ENCODE peak calls at places on chromosome 15, in five cellular contexts. F, I, S, L and K are unnamed samples.

GRCh38 chr15:93997071-93997658 is 234.2 kb upstream of the MCTP2 start:
- DNase-seq in F (peak; percentile 23), I (no peak), S (no peak), L (no peak), K (peak; percentile 25)

GRCh38 chr15:77456746-77457618 is 36.3 kb downstream of the HMG20A start:
- DNase-seq in F (no peak), I (no peak), S (no peak), L (no peak), K (no peak)

GRCh38 chr15:41914406-41914805 is 20.6 kb upstream of the SPTBN5 start:
- DNase-seq in F (no peak), I (no peak), S (no peak), L (no peak), K (no peak)

GRCh38 chr15:73225358-73226015 is 143.3 kb downstream of the HCN4 start:
- DNase-seq in F (no peak), I (peak; percentile 89), S (no peak), L (no peak), K (no peak)

GRCh38 chr15:50816191-50816590 is 50.7 kb upstream of the SPPL2A start:
- DNase-seq in F (no peak), I (peak; percentile 82), S (peak; percentile 76), L (no peak), K (no peak)

GRCh38 chr15:57551717-57552677 is 39.7 kb upstream of the MYZAP start:
- DNase-seq in F (peak; percentile 70), I (no peak), S (peak; percentile 78), L (no peak), K (no peak)

GRCh38 chr15:80076321-80077318 is 17.1 kb downstream of the ZFAND6 start:
- DNase-seq in F (no peak), I (peak; percentile 27), S (no peak), L (no peak), K (no peak)

GRCh38 chr15:73822998-73823397 is 50.4 kb upstream of the TBC1D21 start:
- DNase-seq in F (peak; percentile 18), I (no peak), S (no peak), L (no peak), K (no peak)

DNA sequence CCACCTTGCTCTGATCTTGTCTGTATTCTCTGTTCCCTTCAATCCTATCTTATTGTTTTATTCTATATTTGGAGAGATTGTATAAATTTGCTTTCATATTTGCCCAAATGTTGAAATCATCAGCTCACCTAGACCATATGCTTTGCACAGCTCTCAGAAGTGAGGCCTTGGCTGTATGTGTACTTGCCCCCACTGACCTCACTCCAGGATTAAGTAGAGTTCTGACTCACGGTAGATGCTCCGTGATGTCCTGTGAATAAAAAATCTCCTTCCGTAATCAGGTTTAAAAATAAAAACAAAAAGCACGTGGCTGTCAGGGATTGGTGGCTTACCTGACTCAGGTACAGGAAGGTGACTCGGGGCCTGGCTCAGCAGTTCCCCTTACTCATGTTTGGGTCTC is 162.2 kb downstream of the RYR3 start:
- DNase-seq in F (no peak), I (no peak), S (no peak), L (no peak), K (no peak)
- TF ChIP-seq CTCF in F (no peak), I (no peak), S (no peak), L (no peak), K (no peak)

GRCh38 chr15:98002419-98002818 is 41.9 kb downstream of the ARRDC4 start:
- DNase-seq in F (no peak), I (no peak), S (no peak), L (no peak), K (no peak)
- TF ChIP-seq CTCF in F (no peak), I (no peak), S (no peak), L (no peak), K (no peak)

GRCh38 chr15:69222002-69222474 is 61.6 kb downstream of the GLCE start:
- DNase-seq in F (no peak), I (peak; percentile 42), S (no peak), L (no peak), K (no peak)

GRCh38 chr15:69226028-69226355 is 65.6 kb downstream of the GLCE start:
- DNase-seq in F (no peak), I (no peak), S (no peak), L (no peak), K (no peak)

GRCh38 chr15:69223083-69223813 is 62.8 kb downstream of the GLCE start:
- DNase-seq in F (no peak), I (no peak), S (no peak), L (no peak), K (no peak)

GRCh38 chr15:69224383-69224782 is 63.9 kb downstream of the GLCE start:
- DNase-seq in F (no peak), I (peak; percentile 79), S (peak; percentile 26), L (no peak), K (no peak)

DNA sequence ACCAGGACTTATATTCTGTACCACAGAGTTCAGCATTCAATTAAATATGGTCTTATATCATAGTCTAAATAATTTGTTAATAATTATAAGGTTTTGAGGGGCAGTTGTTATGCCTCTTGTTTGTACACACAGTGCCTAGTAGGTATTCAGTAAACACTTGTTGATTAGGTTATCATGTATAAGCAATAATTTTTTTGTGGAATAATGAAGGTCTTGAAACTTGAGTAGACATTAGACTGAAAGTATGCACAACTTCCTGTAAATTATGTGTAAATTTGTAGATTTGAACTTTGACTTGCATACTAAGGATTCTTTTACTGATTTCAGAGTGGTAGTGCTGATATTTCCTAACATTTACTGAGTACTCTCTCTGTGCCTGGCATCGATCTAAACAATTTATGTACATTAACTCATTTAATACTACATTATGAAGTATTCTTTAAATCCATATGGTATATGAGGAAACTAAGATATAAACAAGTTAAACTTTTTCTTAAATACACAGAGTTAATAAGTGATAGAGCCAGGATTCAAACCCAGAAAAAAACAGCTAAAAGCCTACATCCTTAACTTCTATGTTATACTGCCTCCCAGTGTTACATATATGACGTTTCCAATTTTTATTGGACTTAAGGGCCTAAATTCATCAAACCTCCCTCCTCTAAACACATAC is 65.1 kb downstream of the GLCE start:
- DNase-seq in F (no peak), I (no peak), S (no peak), L (no peak), K (no peak)
- TF ChIP-seq CTCF in F (peak; percentile 20), I (no peak), S (peak; percentile 49), L (peak; percentile 21), K (peak; percentile 17)

DNA sequence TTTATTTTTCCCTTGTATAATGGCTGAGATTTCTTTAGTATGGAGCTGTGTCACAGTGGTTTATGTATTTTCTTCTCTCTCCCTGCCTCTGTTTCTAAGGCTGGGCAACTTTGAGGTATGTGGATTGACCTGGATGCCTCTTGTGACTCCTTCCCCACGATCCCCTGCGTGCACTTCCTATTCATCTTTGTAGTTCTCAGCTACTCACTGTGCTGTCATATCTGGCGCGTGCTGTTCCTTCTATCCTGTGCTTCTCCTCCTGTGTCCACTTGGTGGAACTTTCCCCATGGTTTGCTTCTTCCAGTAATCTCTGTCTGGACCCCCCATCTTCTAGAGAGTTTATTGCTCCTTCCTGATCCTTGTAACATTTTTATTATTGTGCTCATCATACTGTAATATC is 97.3 kb downstream of the AKAP13 start:
- DNase-seq in F (peak; percentile 83), I (no peak), S (no peak), L (no peak), K (no peak)
- TF ChIP-seq CTCF in F (peak; percentile 58), I (no peak), S (no peak), L (no peak), K (no peak)

GRCh38 chr15:83709246-83709645 is 55.3 kb downstream of the ADAMTSL3 start:
- DNase-seq in F (peak; percentile 35), I (no peak), S (no peak), L (no peak), K (no peak)
- TF ChIP-seq CTCF in F (no peak), I (no peak), S (no peak), L (no peak), K (no peak)

DNA sequence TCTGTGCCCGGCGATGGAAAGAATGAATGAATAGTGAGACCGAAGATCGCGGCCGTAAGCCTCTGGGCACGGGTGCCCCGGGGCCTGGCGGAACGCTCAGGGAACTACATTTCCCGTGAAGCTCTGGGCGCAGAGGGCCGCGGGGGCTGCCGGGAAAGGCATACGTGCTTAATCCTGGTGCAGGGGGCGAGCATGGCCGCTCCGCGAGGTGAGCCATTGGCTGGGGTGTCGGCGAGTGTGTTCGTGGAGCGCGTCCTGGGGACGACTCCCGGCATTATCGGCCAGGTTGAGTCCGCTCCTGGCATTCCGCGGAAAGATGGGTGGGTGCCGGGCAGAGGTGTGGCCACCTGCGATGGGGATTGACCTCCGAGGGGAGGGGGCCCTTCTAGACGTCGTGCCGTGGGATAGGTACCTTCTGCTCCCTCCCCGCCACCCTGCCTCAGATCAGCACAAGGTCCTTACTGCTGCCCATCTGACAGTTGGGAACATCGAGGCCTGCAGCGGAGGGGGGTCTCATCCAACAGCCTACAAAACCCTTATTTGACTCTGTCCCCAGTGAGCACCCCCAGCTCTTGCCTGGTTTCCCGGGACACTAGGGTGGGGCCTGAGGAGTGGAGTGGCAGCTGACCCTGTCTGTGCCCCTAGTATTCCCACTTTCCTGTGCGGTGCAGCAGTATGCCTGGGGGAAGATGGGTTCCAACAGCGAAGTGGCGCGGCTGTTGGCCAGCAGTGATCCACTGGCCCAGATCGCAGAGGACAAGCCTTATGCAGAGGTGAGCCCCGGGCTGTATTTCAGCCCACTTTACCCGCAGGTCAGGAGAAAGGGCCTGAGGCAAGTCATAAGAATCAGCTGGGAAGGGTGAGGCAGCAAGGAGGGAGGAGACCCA is at the start of gene MPI:
- DNase-seq in F (peak; percentile 73), I (peak; percentile 92), S (peak; percentile 77), L (peak; percentile 84), K (peak; percentile 96)
- TF ChIP-seq CTCF in F (no peak), I (no peak), S (no peak), L (no peak), K (no peak)

DNA sequence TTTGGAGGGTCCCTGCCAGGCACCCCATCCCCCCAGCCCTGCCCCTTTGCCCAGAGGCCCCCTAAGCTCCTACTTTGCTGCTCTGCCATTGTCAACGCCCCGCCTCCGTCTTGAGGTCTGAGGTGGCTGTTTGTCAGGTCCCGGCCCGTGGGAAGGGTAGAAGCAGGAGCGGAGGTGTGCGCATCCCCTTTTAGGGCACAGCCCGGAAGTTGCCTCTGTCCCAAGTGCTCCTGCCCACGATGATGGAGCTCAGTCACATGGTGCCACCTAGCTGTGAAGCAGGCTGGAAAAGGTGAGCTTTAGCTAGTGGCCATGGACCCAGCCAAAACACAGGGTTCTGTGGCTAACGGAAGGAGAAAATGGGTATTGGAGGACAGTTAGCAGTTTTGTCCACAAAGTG is 28.5 kb upstream of the LCTL start:
- DNase-seq in F (no peak), I (no peak), S (no peak), L (no peak), K (no peak)
- TF ChIP-seq CTCF in F (peak; percentile 19), I (no peak), S (no peak), L (no peak), K (no peak)